ENCODE peak calls at places on chromosomes 6 and 20, in nine cellular contexts. P is GM12865; U is mucosa of gallbladder; Q is activated CD4-positive, CD25-positive, alpha-beta regulatory T cell treated with anti-CD3 and anti-CD28 coated beads, Interleukin-2, amount 50 U/mL, for 16 hours; T is tibial artery; Z is GM04504; L is NCI-H2029; A is stimulated activated CD4-positive, alpha-beta T cell treated with anti-CD3 and anti-CD28 coated beads, Interleukin-1b, Interleukin-23, amount 100 ng/mL, for 4 hours; N is fibroblast of gingiva. C is an unnamed sample.

GRCh38 chr20:46545077-46545826 is 5.2 kb downstream of the OCSTAMP start:
- DNase-seq in N (no peak), Q (no peak), T (no peak), Z (no peak), L (peak), A (no peak), U (no peak), P (peak), C (no peak)

GRCh38 chr6:18147160-18147559 is 7.7 kb downstream of the TPMT start:
- DNase-seq in Q (no peak), P (no peak), N (no peak), U (no peak), A (no peak), T (no peak), Z (no peak), L (no peak), C (no peak)

GRCh38 chr6:3322366-3322890 is 63.7 kb downstream of the PSMG4 start:
- DNase-seq in A (no peak), U (no peak), Q (no peak), N (no peak), P (no peak), L (no peak), T (no peak), Z (no peak), C (no peak)

GRCh38 chr6:16452348-16452747 is 214.0 kb downstream of the GMPR start:
- DNase-seq in T (no peak), N (no peak), A (no peak), Z (no peak), U (no peak), Q (no peak), P (no peak), L (no peak), C (no peak)

GRCh38 chr6:31317036-31317435 is 39.9 kb downstream of the HLA-B start:
- DNase-seq in P (no peak), L (no peak), N (no peak), Q (no peak), U (no peak), T (no peak), A (no peak), Z (no peak), C (no peak)

GRCh38 chr6:112877134-112878100 is 530.3 kb downstream of the RFPL4B start:
- DNase-seq in T (no peak), Q (no peak), A (no peak), U (no peak), N (peak), L (no peak), P (no peak), Z (peak), C (no peak)

GRCh38 chr20:35008411-35009342 is 53.0 kb downstream of the MYH7B start:
- DNase-seq in N (peak), P (no peak), A (no peak), T (peak), Q (no peak), Z (peak), U (no peak), L (no peak), C (no peak)

GRCh38 chr20:911882-912600 is 4.1 kb downstream of the ANGPT4 start:
- DNase-seq in Z (no peak), P (no peak), N (no peak), L (no peak), Q (no peak), A (no peak), U (no peak), T (no peak), C (no peak)

GRCh38 chr6:125156496-125156895 is 2.9 kb downstream of the TPD52L1 start:
- DNase-seq in L (no peak), P (no peak), T (no peak), A (no peak), Z (no peak), U (no peak), Q (no peak), N (no peak), C (no peak)

GRCh38 chr6:83192456-83192855 is 609 bp downstream of the PGM3 start:
- DNase-seq in Q (no peak), P (no peak), N (no peak), T (no peak), L (no peak), Z (no peak), A (no peak), U (no peak), C (no peak)

GRCh38 chr6:151663559-151663958 is 143.9 kb upstream of the ESR1 start:
- DNase-seq in U (no peak), N (no peak), T (no peak), P (no peak), L (no peak), Z (no peak), Q (no peak), A (no peak), C (no peak)

GRCh38 chr6:110971458-110971857 is 10.4 kb upstream of the RPF2 start:
- DNase-seq in L (no peak), A (no peak), T (no peak), P (no peak), U (no peak), N (no peak), Q (no peak), Z (no peak), C (no peak)

C was measured in stimulated activated naive CD4-positive, alpha-beta T cell.